ENCODE peak calls at places on chromosome 3, in seven cellular contexts. G, P, E, W, R, M and H are unnamed samples.
A peak's percentile ranks its signal among the peaks of the same experiment; 100 is the strongest.

GRCh38 chr3:133037440-133037839 is 751 bp upstream of the TMEM108 start:
- DNase-seq in G (peak; percentile 78), P (no peak), E (no peak), W (peak; percentile 8), R (no peak), M (no peak), H (no peak)

GRCh38 chr3:190038050-190038631 is 82.6 kb downstream of the P3H2 start:
- DNase-seq in G (peak; percentile 87), P (peak; percentile 47), E (no peak), W (no peak), R (peak; percentile 39), M (peak; percentile 61), H (peak; percentile 42)

GRCh38 chr3:175357758-175358157 is 498.6 kb downstream of the NAALADL2 start:
- DNase-seq in G (no peak), P (peak; percentile 57), E (no peak), W (no peak), R (no peak), M (no peak), H (no peak)

GRCh38 chr3:155382396-155383042 is 89.0 kb upstream of the STRIT1 start:
- DNase-seq in G (peak; percentile 81), P (peak; percentile 50), E (peak; percentile 27), W (peak; percentile 85), R (peak; percentile 63), M (peak; percentile 82), H (no peak)

GRCh38 chr3:182212479-182213076 is 500.9 kb downstream of the SOX2 start:
- DNase-seq in G (no peak), P (peak; percentile 61), E (peak; percentile 97), W (peak; percentile 37), R (peak; percentile 98), M (peak; percentile 54), H (no peak)

GRCh38 chr3:172391592-172392302 is 56.5 kb downstream of the GHSR start:
- DNase-seq in G (no peak), P (peak; percentile 72), E (no peak), W (no peak), R (no peak), M (no peak), H (peak; percentile 32)

GRCh38 chr3:127072221-127072771 is 89.4 kb downstream of the PLXNA1 start:
- DNase-seq in G (peak; percentile 40), P (no peak), E (no peak), W (no peak), R (no peak), M (no peak), H (no peak)

GRCh38 chr3:87791248-87792027 is 267.4 kb downstream of the CGGBP1 start:
- DNase-seq in G (no peak), P (no peak), E (no peak), W (no peak), R (no peak), M (no peak), H (no peak)

GRCh38 chr3:136937175-136937574 is 20.6 kb upstream of the IL20RB start:
- DNase-seq in G (no peak), P (no peak), E (no peak), W (no peak), R (no peak), M (no peak), H (no peak)

GRCh38 chr3:65951836-65952505 is 86.7 kb downstream of the MAGI1 start:
- DNase-seq in G (no peak), P (peak; percentile 81), E (no peak), W (no peak), R (peak; percentile 73), M (no peak), H (no peak)

DNA sequence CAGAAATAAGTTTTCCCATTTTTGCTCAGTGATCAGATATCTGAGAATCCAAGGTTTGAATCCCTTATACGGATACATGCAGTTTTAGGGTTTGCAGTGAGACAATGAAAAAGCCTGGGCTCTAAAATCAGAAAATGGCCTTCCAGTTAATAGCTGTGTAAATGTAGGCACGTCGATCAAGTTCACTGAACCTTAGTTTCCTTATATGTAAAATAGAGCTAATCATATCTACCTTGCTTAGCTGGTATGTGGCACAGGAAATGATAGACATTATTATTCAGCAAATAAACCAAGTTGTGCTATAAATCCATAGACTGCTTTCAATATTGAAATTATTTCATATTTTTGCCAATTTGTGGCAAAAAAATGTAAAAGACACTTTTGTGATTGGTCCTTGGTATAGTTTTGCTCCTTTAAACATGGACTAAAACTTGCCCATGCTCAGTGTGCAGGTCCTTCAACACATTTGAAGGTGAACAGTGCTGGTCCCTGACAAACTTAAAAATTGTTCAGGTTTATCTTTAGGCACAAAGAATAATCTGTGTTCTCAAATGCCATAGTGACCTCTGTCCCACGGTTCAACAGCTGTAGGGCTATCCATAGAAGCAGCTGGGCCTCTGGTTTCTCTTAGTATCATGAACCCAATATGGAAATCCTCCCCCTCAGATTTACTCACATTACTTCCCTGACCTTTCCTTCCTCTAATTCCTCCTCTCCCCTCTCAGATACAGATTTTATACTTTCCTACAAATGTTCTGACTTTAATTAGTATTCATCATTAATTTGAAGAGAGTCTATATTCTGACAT is 51.0 kb downstream of the CCDC54 start:
- DNase-seq in G (no peak), P (no peak), E (no peak), W (no peak), R (no peak), M (no peak), H (no peak)
- H3K27ac ChIP-seq in G (no peak overlapping the region), P (no peak overlapping the region), E (no peak overlapping the region), W (no peak overlapping the region), R (no peak overlapping the region), M (peak overlapping the region; percentile 95), H (no peak overlapping the region)

GRCh38 chr3:52227117-52227516 is 1.7 kb upstream of the TLR9 start:
- DNase-seq in G (no peak), P (no peak), E (no peak), W (no peak), R (no peak), M (no peak), H (no peak)
- TF ChIP-seq CTCF in G (no peak), P (no peak), E (no peak), W (no peak), R (peak; percentile 30), M (no peak), H (no peak)

GRCh38 chr3:194871864-194872668 is 186.4 kb downstream of the FAM43A start:
- DNase-seq in G (no peak), P (no peak), E (no peak), W (no peak), R (peak; percentile 10), M (no peak), H (peak; percentile 15)
- H3K27ac ChIP-seq in G (peak overlapping the region; percentile 51), P (peak overlapping the region; percentile 73), E (peak overlapping the region; percentile 36), W (peak overlapping the region; percentile 74), R (peak overlapping the region; percentile 36), M (peak overlapping the region; percentile 65), H (peak overlapping the region; percentile 88)

DNA sequence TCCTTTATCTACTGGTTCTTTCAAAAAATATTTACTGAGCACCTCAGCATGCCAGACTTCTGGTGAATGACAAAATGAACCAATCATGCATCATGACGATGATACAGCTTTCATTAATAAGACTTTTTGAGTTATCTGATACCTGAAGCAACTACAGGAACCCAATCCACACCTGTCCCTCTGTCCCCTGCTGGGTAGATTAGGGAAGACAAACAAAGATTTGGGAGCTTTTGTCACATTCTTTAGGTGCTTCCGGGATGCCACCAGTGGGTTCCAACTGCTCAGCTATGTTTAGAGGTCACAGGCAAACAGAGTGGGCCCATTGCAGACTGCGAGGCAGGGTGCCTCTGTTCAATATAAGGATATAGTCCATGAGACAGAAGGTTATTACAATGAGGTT is 1020.5 kb upstream of the CFAP20DC start:
- DNase-seq in G (no peak), P (no peak), E (no peak), W (no peak), R (no peak), M (no peak), H (no peak)
- TF ChIP-seq CTCF in G (no peak), P (no peak), E (no peak), W (no peak), R (no peak), M (no peak), H (no peak)

GRCh38 chr3:138220242-138220641 is 33.1 kb downstream of the ARMC8 start:
- DNase-seq in G (no peak), P (no peak), E (no peak), W (no peak), R (no peak), M (no peak), H (no peak)

GRCh38 chr3:138219255-138219654 is 32.2 kb downstream of the ARMC8 start:
- DNase-seq in G (no peak), P (peak; percentile 64), E (no peak), W (no peak), R (no peak), M (no peak), H (no peak)

GRCh38 chr3:138222888-138223287 is 35.8 kb downstream of the ARMC8 start:
- DNase-seq in G (no peak), P (no peak), E (no peak), W (no peak), R (no peak), M (no peak), H (no peak)

GRCh38 chr3:138220788-138221187 is 33.7 kb downstream of the ARMC8 start:
- DNase-seq in G (no peak), P (no peak), E (no peak), W (no peak), R (no peak), M (no peak), H (no peak)

DNA sequence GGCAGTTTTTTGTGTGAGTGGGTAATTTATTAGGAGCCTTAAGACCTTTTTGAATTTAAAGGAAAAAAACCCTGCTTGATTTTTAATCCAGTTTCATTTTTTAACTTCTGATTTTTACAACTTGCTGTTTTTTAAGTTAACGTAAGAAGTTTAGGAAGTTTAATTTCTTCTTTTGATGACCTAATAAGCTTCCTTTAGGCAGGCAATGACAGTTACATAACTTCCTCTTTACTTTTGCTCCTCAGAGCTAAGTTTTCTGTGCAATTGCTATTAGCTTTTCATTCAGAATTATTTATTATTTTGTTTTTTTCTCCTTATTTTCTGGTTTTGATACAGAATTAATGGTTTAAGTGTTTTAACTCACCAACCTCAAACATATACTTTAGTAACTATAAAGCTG is 35.2 kb downstream of the ARMC8 start:
- DNase-seq in G (no peak), P (no peak), E (no peak), W (no peak), R (no peak), M (no peak), H (no peak)
- H3K27ac ChIP-seq in G (peak overlapping the region; percentile 20), P (no peak overlapping the region), E (no peak overlapping the region), W (peak overlapping the region; percentile 34), R (no peak overlapping the region), M (no peak overlapping the region), H (no peak overlapping the region)

GRCh38 chr3:78857494-78858111 is 910.2 kb downstream of the ROBO1 start:
- DNase-seq in G (no peak), P (no peak), E (no peak), W (no peak), R (no peak), M (no peak), H (no peak)
- TF ChIP-seq CTCF in G (no peak), P (no peak), E (peak; percentile 65), W (no peak), R (no peak), M (no peak), H (no peak)

GRCh38 chr3:103388214-103388613 is 953.4 kb downstream of the ZPLD1 start:
- DNase-seq in G (no peak), P (no peak), E (no peak), W (no peak), R (no peak), M (no peak), H (peak; percentile 37)
- H3K27ac ChIP-seq in G (no peak overlapping the region), P (no peak overlapping the region), E (no peak overlapping the region), W (no peak overlapping the region), R (no peak overlapping the region), M (no peak overlapping the region), H (no peak overlapping the region)